ENCODE peak calls at places on chromosome 19, in nine cellular contexts. One of them, this sample, is unnamed.

GRCh38 chr19:2302319-2303208 is 5.4 kb downstream of the LINGO3 start:
- DNase-seq in stimulated activated CD4-positive, alpha-beta T cell treated with anti-CD3 and anti-CD28 coated beads, Interleukin-1b, Interleukin-23, amount 100 ng/mL, for 4 hours: no peak
- DNase-seq in activated T-helper 2 cell treated with anti-CD3 and anti-CD28 coated beads, Interferon-gamma antibody, Interleukin-2, Interleukin-4, amounts not matched to agents 10 μg/mL and 5 μg/mL and 100 μg/mL, durations not matched to agents 14 hours and 24 hours and 36 hours: no peak
- DNase-seq in activated CD4-positive, alpha-beta T cell treated with anti-CD3 and anti-CD28 coated beads, Interleukin-2, amount 50 U/mL, for 4 hours: no peak
- DNase-seq in COR-L47: no peak
- DNase-seq in A172: no peak
- DNase-seq in NCI-H2171: no peak
- DNase-seq in HT1080: no peak
- DNase-seq in GM23338: peak; percentile 76
- DNase-seq in this sample: no peak

GRCh38 chr19:3184847-3185481 is 766 bp upstream of the NCLN start:
- DNase-seq in NCI-H2171: peak; percentile 73
- DNase-seq in HT1080: no peak
- DNase-seq in stimulated activated CD4-positive, alpha-beta T cell treated with anti-CD3 and anti-CD28 coated beads, Interleukin-1b, Interleukin-23, amount 100 ng/mL, for 4 hours: peak; percentile 54
- DNase-seq in GM23338: peak; percentile 82
- DNase-seq in COR-L47: peak; percentile 76
- DNase-seq in A172: peak; percentile 19
- DNase-seq in activated CD4-positive, alpha-beta T cell treated with anti-CD3 and anti-CD28 coated beads, Interleukin-2, amount 50 U/mL, for 4 hours: peak; percentile 55
- DNase-seq in activated T-helper 2 cell treated with anti-CD3 and anti-CD28 coated beads, Interferon-gamma antibody, Interleukin-2, Interleukin-4, amounts not matched to agents 10 μg/mL and 5 μg/mL and 100 μg/mL, durations not matched to agents 14 hours and 24 hours and 36 hours: no peak
- DNase-seq in this sample: no peak

GRCh38 chr19:10923503-10924076 is 4.8 kb downstream of the YIPF2 start:
- DNase-seq in activated T-helper 2 cell treated with anti-CD3 and anti-CD28 coated beads, Interferon-gamma antibody, Interleukin-2, Interleukin-4, amounts not matched to agents 10 μg/mL and 5 μg/mL and 100 μg/mL, durations not matched to agents 14 hours and 24 hours and 36 hours: no peak
- DNase-seq in stimulated activated CD4-positive, alpha-beta T cell treated with anti-CD3 and anti-CD28 coated beads, Interleukin-1b, Interleukin-23, amount 100 ng/mL, for 4 hours: no peak
- DNase-seq in NCI-H2171: no peak
- DNase-seq in COR-L47: no peak
- DNase-seq in activated CD4-positive, alpha-beta T cell treated with anti-CD3 and anti-CD28 coated beads, Interleukin-2, amount 50 U/mL, for 4 hours: no peak
- DNase-seq in GM23338: no peak
- DNase-seq in HT1080: no peak
- DNase-seq in A172: no peak
- DNase-seq in this sample: no peak

GRCh38 chr19:30154410-30154809 is 212.4 kb downstream of the URI1 start:
- DNase-seq in activated CD4-positive, alpha-beta T cell treated with anti-CD3 and anti-CD28 coated beads, Interleukin-2, amount 50 U/mL, for 4 hours: no peak
- DNase-seq in A172: no peak
- DNase-seq in NCI-H2171: no peak
- DNase-seq in GM23338: no peak
- DNase-seq in HT1080: no peak
- DNase-seq in stimulated activated CD4-positive, alpha-beta T cell treated with anti-CD3 and anti-CD28 coated beads, Interleukin-1b, Interleukin-23, amount 100 ng/mL, for 4 hours: no peak
- DNase-seq in activated T-helper 2 cell treated with anti-CD3 and anti-CD28 coated beads, Interferon-gamma antibody, Interleukin-2, Interleukin-4, amounts not matched to agents 10 μg/mL and 5 μg/mL and 100 μg/mL, durations not matched to agents 14 hours and 24 hours and 36 hours: no peak
- DNase-seq in COR-L47: no peak
- DNase-seq in this sample: no peak

GRCh38 chr19:48746738-48747575 is at the start of gene IZUMO1:
- DNase-seq in activated T-helper 2 cell treated with anti-CD3 and anti-CD28 coated beads, Interferon-gamma antibody, Interleukin-2, Interleukin-4, amounts not matched to agents 10 μg/mL and 5 μg/mL and 100 μg/mL, durations not matched to agents 14 hours and 24 hours and 36 hours: peak; percentile 58
- DNase-seq in HT1080: peak; percentile 44
- DNase-seq in GM23338: peak; percentile 97
- DNase-seq in activated CD4-positive, alpha-beta T cell treated with anti-CD3 and anti-CD28 coated beads, Interleukin-2, amount 50 U/mL, for 4 hours: peak; percentile 29
- DNase-seq in stimulated activated CD4-positive, alpha-beta T cell treated with anti-CD3 and anti-CD28 coated beads, Interleukin-1b, Interleukin-23, amount 100 ng/mL, for 4 hours: no peak
- DNase-seq in A172: peak; percentile 69
- DNase-seq in COR-L47: no peak
- DNase-seq in NCI-H2171: no peak
- DNase-seq in this sample: peak; percentile 72

GRCh38 chr19:38402967-38403674 is at the start of gene FAM98C:
- DNase-seq in activated CD4-positive, alpha-beta T cell treated with anti-CD3 and anti-CD28 coated beads, Interleukin-2, amount 50 U/mL, for 4 hours: peak; percentile 96
- DNase-seq in activated T-helper 2 cell treated with anti-CD3 and anti-CD28 coated beads, Interferon-gamma antibody, Interleukin-2, Interleukin-4, amounts not matched to agents 10 μg/mL and 5 μg/mL and 100 μg/mL, durations not matched to agents 14 hours and 24 hours and 36 hours: peak; percentile 97
- DNase-seq in GM23338: peak; percentile 98
- DNase-seq in NCI-H2171: peak; percentile 97
- DNase-seq in stimulated activated CD4-positive, alpha-beta T cell treated with anti-CD3 and anti-CD28 coated beads, Interleukin-1b, Interleukin-23, amount 100 ng/mL, for 4 hours: peak; percentile 97
- DNase-seq in HT1080: peak; percentile 94
- DNase-seq in A172: peak; percentile 93
- DNase-seq in COR-L47: peak; percentile 95
- DNase-seq in this sample: peak; percentile 98

GRCh38 chr19:3335431-3336350 is 30.7 kb upstream of the NFIC start:
- DNase-seq in NCI-H2171: no peak
- DNase-seq in HT1080: no peak
- DNase-seq in activated T-helper 2 cell treated with anti-CD3 and anti-CD28 coated beads, Interferon-gamma antibody, Interleukin-2, Interleukin-4, amounts not matched to agents 10 μg/mL and 5 μg/mL and 100 μg/mL, durations not matched to agents 14 hours and 24 hours and 36 hours: no peak
- DNase-seq in stimulated activated CD4-positive, alpha-beta T cell treated with anti-CD3 and anti-CD28 coated beads, Interleukin-1b, Interleukin-23, amount 100 ng/mL, for 4 hours: no peak
- DNase-seq in A172: peak; percentile 53
- DNase-seq in GM23338: no peak
- DNase-seq in COR-L47: no peak
- DNase-seq in activated CD4-positive, alpha-beta T cell treated with anti-CD3 and anti-CD28 coated beads, Interleukin-2, amount 50 U/mL, for 4 hours: no peak
- DNase-seq in this sample: no peak

GRCh38 chr19:42267644-42268141 is 1.4 kb upstream of the CIC start:
- DNase-seq in activated CD4-positive, alpha-beta T cell treated with anti-CD3 and anti-CD28 coated beads, Interleukin-2, amount 50 U/mL, for 4 hours: no peak
- DNase-seq in NCI-H2171: no peak
- DNase-seq in A172: no peak
- DNase-seq in COR-L47: no peak
- DNase-seq in HT1080: no peak
- DNase-seq in stimulated activated CD4-positive, alpha-beta T cell treated with anti-CD3 and anti-CD28 coated beads, Interleukin-1b, Interleukin-23, amount 100 ng/mL, for 4 hours: no peak
- DNase-seq in GM23338: no peak
- DNase-seq in activated T-helper 2 cell treated with anti-CD3 and anti-CD28 coated beads, Interferon-gamma antibody, Interleukin-2, Interleukin-4, amounts not matched to agents 10 μg/mL and 5 μg/mL and 100 μg/mL, durations not matched to agents 14 hours and 24 hours and 36 hours: no peak
- DNase-seq in this sample: no peak

GRCh38 chr19:44557933-44558332 is 28.5 kb upstream of the CEACAM20 start:
- DNase-seq in COR-L47: peak; percentile 15
- DNase-seq in activated CD4-positive, alpha-beta T cell treated with anti-CD3 and anti-CD28 coated beads, Interleukin-2, amount 50 U/mL, for 4 hours: no peak
- DNase-seq in A172: no peak
- DNase-seq in NCI-H2171: no peak
- DNase-seq in HT1080: no peak
- DNase-seq in stimulated activated CD4-positive, alpha-beta T cell treated with anti-CD3 and anti-CD28 coated beads, Interleukin-1b, Interleukin-23, amount 100 ng/mL, for 4 hours: no peak
- DNase-seq in activated T-helper 2 cell treated with anti-CD3 and anti-CD28 coated beads, Interferon-gamma antibody, Interleukin-2, Interleukin-4, amounts not matched to agents 10 μg/mL and 5 μg/mL and 100 μg/mL, durations not matched to agents 14 hours and 24 hours and 36 hours: no peak
- DNase-seq in GM23338: no peak
- DNase-seq in this sample: no peak

GRCh38 chr19:27657271-27658051 is 1555.5 kb downstream of the UQCRFS1 start:
- DNase-seq in NCI-H2171: no peak
- DNase-seq in A172: no peak
- DNase-seq in activated T-helper 2 cell treated with anti-CD3 and anti-CD28 coated beads, Interferon-gamma antibody, Interleukin-2, Interleukin-4, amounts not matched to agents 10 μg/mL and 5 μg/mL and 100 μg/mL, durations not matched to agents 14 hours and 24 hours and 36 hours: no peak
- DNase-seq in stimulated activated CD4-positive, alpha-beta T cell treated with anti-CD3 and anti-CD28 coated beads, Interleukin-1b, Interleukin-23, amount 100 ng/mL, for 4 hours: no peak
- DNase-seq in GM23338: no peak
- DNase-seq in activated CD4-positive, alpha-beta T cell treated with anti-CD3 and anti-CD28 coated beads, Interleukin-2, amount 50 U/mL, for 4 hours: no peak
- DNase-seq in COR-L47: no peak
- DNase-seq in HT1080: no peak
- DNase-seq in this sample: no peak

GRCh38 chr19:45972081-45972943 is 1.4 kb downstream of the NOVA2 start:
- DNase-seq in activated T-helper 2 cell treated with anti-CD3 and anti-CD28 coated beads, Interferon-gamma antibody, Interleukin-2, Interleukin-4, amounts not matched to agents 10 μg/mL and 5 μg/mL and 100 μg/mL, durations not matched to agents 14 hours and 24 hours and 36 hours: peak; percentile 11
- DNase-seq in GM23338: no peak
- DNase-seq in NCI-H2171: no peak
- DNase-seq in HT1080: no peak
- DNase-seq in A172: no peak
- DNase-seq in COR-L47: no peak
- DNase-seq in stimulated activated CD4-positive, alpha-beta T cell treated with anti-CD3 and anti-CD28 coated beads, Interleukin-1b, Interleukin-23, amount 100 ng/mL, for 4 hours: no peak
- DNase-seq in activated CD4-positive, alpha-beta T cell treated with anti-CD3 and anti-CD28 coated beads, Interleukin-2, amount 50 U/mL, for 4 hours: peak; percentile 57
- DNase-seq in this sample: no peak

GRCh38 chr19:29329460-29330134 is 116.6 kb upstream of the UQCRFS1 start:
- DNase-seq in A172: peak; percentile 29
- DNase-seq in stimulated activated CD4-positive, alpha-beta T cell treated with anti-CD3 and anti-CD28 coated beads, Interleukin-1b, Interleukin-23, amount 100 ng/mL, for 4 hours: no peak
- DNase-seq in activated T-helper 2 cell treated with anti-CD3 and anti-CD28 coated beads, Interferon-gamma antibody, Interleukin-2, Interleukin-4, amounts not matched to agents 10 μg/mL and 5 μg/mL and 100 μg/mL, durations not matched to agents 14 hours and 24 hours and 36 hours: no peak
- DNase-seq in COR-L47: no peak
- DNase-seq in NCI-H2171: no peak
- DNase-seq in activated CD4-positive, alpha-beta T cell treated with anti-CD3 and anti-CD28 coated beads, Interleukin-2, amount 50 U/mL, for 4 hours: no peak
- DNase-seq in HT1080: peak; percentile 52
- DNase-seq in GM23338: peak; percentile 70
- DNase-seq in this sample: no peak

GRCh38 chr19:7848779-7849457 is 18.9 kb downstream of the EVI5L start:
- DNase-seq in COR-L47: no peak
- DNase-seq in activated CD4-positive, alpha-beta T cell treated with anti-CD3 and anti-CD28 coated beads, Interleukin-2, amount 50 U/mL, for 4 hours: no peak
- DNase-seq in GM23338: no peak
- DNase-seq in A172: no peak
- DNase-seq in HT1080: no peak
- DNase-seq in stimulated activated CD4-positive, alpha-beta T cell treated with anti-CD3 and anti-CD28 coated beads, Interleukin-1b, Interleukin-23, amount 100 ng/mL, for 4 hours: no peak
- DNase-seq in NCI-H2171: no peak
- DNase-seq in activated T-helper 2 cell treated with anti-CD3 and anti-CD28 coated beads, Interferon-gamma antibody, Interleukin-2, Interleukin-4, amounts not matched to agents 10 μg/mL and 5 μg/mL and 100 μg/mL, durations not matched to agents 14 hours and 24 hours and 36 hours: no peak
- DNase-seq in this sample: no peak

GRCh38 chr19:30419581-30420180 is 47.5 kb downstream of the ZNF536 start:
- DNase-seq in activated T-helper 2 cell treated with anti-CD3 and anti-CD28 coated beads, Interferon-gamma antibody, Interleukin-2, Interleukin-4, amounts not matched to agents 10 μg/mL and 5 μg/mL and 100 μg/mL, durations not matched to agents 14 hours and 24 hours and 36 hours: no peak
- DNase-seq in A172: no peak
- DNase-seq in stimulated activated CD4-positive, alpha-beta T cell treated with anti-CD3 and anti-CD28 coated beads, Interleukin-1b, Interleukin-23, amount 100 ng/mL, for 4 hours: no peak
- DNase-seq in COR-L47: no peak
- DNase-seq in GM23338: no peak
- DNase-seq in NCI-H2171: no peak
- DNase-seq in HT1080: no peak
- DNase-seq in activated CD4-positive, alpha-beta T cell treated with anti-CD3 and anti-CD28 coated beads, Interleukin-2, amount 50 U/mL, for 4 hours: no peak
- DNase-seq in this sample: no peak

GRCh38 chr19:53982611-53983010 is 8.8 kb upstream of the CACNG6 start:
- DNase-seq in COR-L47: no peak
- DNase-seq in NCI-H2171: no peak
- DNase-seq in GM23338: peak; percentile 47
- DNase-seq in A172: peak; percentile 60
- DNase-seq in activated CD4-positive, alpha-beta T cell treated with anti-CD3 and anti-CD28 coated beads, Interleukin-2, amount 50 U/mL, for 4 hours: no peak
- DNase-seq in stimulated activated CD4-positive, alpha-beta T cell treated with anti-CD3 and anti-CD28 coated beads, Interleukin-1b, Interleukin-23, amount 100 ng/mL, for 4 hours: no peak
- DNase-seq in activated T-helper 2 cell treated with anti-CD3 and anti-CD28 coated beads, Interferon-gamma antibody, Interleukin-2, Interleukin-4, amounts not matched to agents 10 μg/mL and 5 μg/mL and 100 μg/mL, durations not matched to agents 14 hours and 24 hours and 36 hours: no peak
- DNase-seq in HT1080: no peak
- DNase-seq in this sample: no peak

GRCh38 chr19:10603873-10604459 is 16.9 kb upstream of the AP1M2 start:
- DNase-seq in stimulated activated CD4-positive, alpha-beta T cell treated with anti-CD3 and anti-CD28 coated beads, Interleukin-1b, Interleukin-23, amount 100 ng/mL, for 4 hours: no peak
- DNase-seq in HT1080: no peak
- DNase-seq in activated T-helper 2 cell treated with anti-CD3 and anti-CD28 coated beads, Interferon-gamma antibody, Interleukin-2, Interleukin-4, amounts not matched to agents 10 μg/mL and 5 μg/mL and 100 μg/mL, durations not matched to agents 14 hours and 24 hours and 36 hours: peak; percentile 19
- DNase-seq in NCI-H2171: no peak
- DNase-seq in A172: no peak
- DNase-seq in activated CD4-positive, alpha-beta T cell treated with anti-CD3 and anti-CD28 coated beads, Interleukin-2, amount 50 U/mL, for 4 hours: peak; percentile 20
- DNase-seq in COR-L47: no peak
- DNase-seq in GM23338: no peak
- DNase-seq in this sample: no peak

GRCh38 chr19:45960595-45961235 is 12.9 kb downstream of the NOVA2 start:
- DNase-seq in GM23338: peak; percentile 94
- DNase-seq in A172: no peak
- DNase-seq in activated T-helper 2 cell treated with anti-CD3 and anti-CD28 coated beads, Interferon-gamma antibody, Interleukin-2, Interleukin-4, amounts not matched to agents 10 μg/mL and 5 μg/mL and 100 μg/mL, durations not matched to agents 14 hours and 24 hours and 36 hours: no peak
- DNase-seq in COR-L47: no peak
- DNase-seq in activated CD4-positive, alpha-beta T cell treated with anti-CD3 and anti-CD28 coated beads, Interleukin-2, amount 50 U/mL, for 4 hours: no peak
- DNase-seq in NCI-H2171: no peak
- DNase-seq in HT1080: no peak
- DNase-seq in stimulated activated CD4-positive, alpha-beta T cell treated with anti-CD3 and anti-CD28 coated beads, Interleukin-1b, Interleukin-23, amount 100 ng/mL, for 4 hours: no peak
- DNase-seq in this sample: no peak

GRCh38 chr19:45817725-45818301 is 2.7 kb upstream of the RSPH6A start:
- DNase-seq in COR-L47: no peak
- DNase-seq in stimulated activated CD4-positive, alpha-beta T cell treated with anti-CD3 and anti-CD28 coated beads, Interleukin-1b, Interleukin-23, amount 100 ng/mL, for 4 hours: no peak
- DNase-seq in activated CD4-positive, alpha-beta T cell treated with anti-CD3 and anti-CD28 coated beads, Interleukin-2, amount 50 U/mL, for 4 hours: no peak
- DNase-seq in NCI-H2171: no peak
- DNase-seq in A172: no peak
- DNase-seq in HT1080: no peak
- DNase-seq in activated T-helper 2 cell treated with anti-CD3 and anti-CD28 coated beads, Interferon-gamma antibody, Interleukin-2, Interleukin-4, amounts not matched to agents 10 μg/mL and 5 μg/mL and 100 μg/mL, durations not matched to agents 14 hours and 24 hours and 36 hours: no peak
- DNase-seq in GM23338: peak; percentile 59
- DNase-seq in this sample: no peak

GRCh38 chr19:9727644-9728043 is 40.9 kb downstream of the ZNF846 start:
- DNase-seq in GM23338: no peak
- DNase-seq in stimulated activated CD4-positive, alpha-beta T cell treated with anti-CD3 and anti-CD28 coated beads, Interleukin-1b, Interleukin-23, amount 100 ng/mL, for 4 hours: no peak
- DNase-seq in COR-L47: no peak
- DNase-seq in A172: no peak
- DNase-seq in activated T-helper 2 cell treated with anti-CD3 and anti-CD28 coated beads, Interferon-gamma antibody, Interleukin-2, Interleukin-4, amounts not matched to agents 10 μg/mL and 5 μg/mL and 100 μg/mL, durations not matched to agents 14 hours and 24 hours and 36 hours: no peak
- DNase-seq in HT1080: no peak
- DNase-seq in activated CD4-positive, alpha-beta T cell treated with anti-CD3 and anti-CD28 coated beads, Interleukin-2, amount 50 U/mL, for 4 hours: no peak
- DNase-seq in NCI-H2171: no peak
- DNase-seq in this sample: no peak

GRCh38 chr19:8208710-8209110 is 460 bp upstream of the CERS4 start:
- DNase-seq in activated T-helper 2 cell treated with anti-CD3 and anti-CD28 coated beads, Interferon-gamma antibody, Interleukin-2, Interleukin-4, amounts not matched to agents 10 μg/mL and 5 μg/mL and 100 μg/mL, durations not matched to agents 14 hours and 24 hours and 36 hours: no peak
- DNase-seq in stimulated activated CD4-positive, alpha-beta T cell treated with anti-CD3 and anti-CD28 coated beads, Interleukin-1b, Interleukin-23, amount 100 ng/mL, for 4 hours: no peak
- DNase-seq in activated CD4-positive, alpha-beta T cell treated with anti-CD3 and anti-CD28 coated beads, Interleukin-2, amount 50 U/mL, for 4 hours: no peak
- DNase-seq in NCI-H2171: no peak
- DNase-seq in COR-L47: no peak
- DNase-seq in A172: no peak
- DNase-seq in HT1080: no peak
- DNase-seq in GM23338: no peak
- DNase-seq in this sample: no peak

GRCh38 chr19:13762635-13763235 is 1.6 kb upstream of the MRI1 start:
- DNase-seq in GM23338: no peak
- DNase-seq in stimulated activated CD4-positive, alpha-beta T cell treated with anti-CD3 and anti-CD28 coated beads, Interleukin-1b, Interleukin-23, amount 100 ng/mL, for 4 hours: no peak
- DNase-seq in COR-L47: no peak
- DNase-seq in HT1080: no peak
- DNase-seq in A172: no peak
- DNase-seq in activated T-helper 2 cell treated with anti-CD3 and anti-CD28 coated beads, Interferon-gamma antibody, Interleukin-2, Interleukin-4, amounts not matched to agents 10 μg/mL and 5 μg/mL and 100 μg/mL, durations not matched to agents 14 hours and 24 hours and 36 hours: no peak
- DNase-seq in activated CD4-positive, alpha-beta T cell treated with anti-CD3 and anti-CD28 coated beads, Interleukin-2, amount 50 U/mL, for 4 hours: no peak
- DNase-seq in NCI-H2171: no peak
- DNase-seq in this sample: no peak

GRCh38 chr19:13926715-13927114 is 11.5 kb downstream of the PODNL1 start:
- DNase-seq in A172: no peak
- DNase-seq in stimulated activated CD4-positive, alpha-beta T cell treated with anti-CD3 and anti-CD28 coated beads, Interleukin-1b, Interleukin-23, amount 100 ng/mL, for 4 hours: no peak
- DNase-seq in activated T-helper 2 cell treated with anti-CD3 and anti-CD28 coated beads, Interferon-gamma antibody, Interleukin-2, Interleukin-4, amounts not matched to agents 10 μg/mL and 5 μg/mL and 100 μg/mL, durations not matched to agents 14 hours and 24 hours and 36 hours: no peak
- DNase-seq in activated CD4-positive, alpha-beta T cell treated with anti-CD3 and anti-CD28 coated beads, Interleukin-2, amount 50 U/mL, for 4 hours: no peak
- DNase-seq in HT1080: no peak
- DNase-seq in NCI-H2171: no peak
- DNase-seq in GM23338: no peak
- DNase-seq in COR-L47: no peak
- DNase-seq in this sample: no peak

GRCh38 chr19:3976495-3977241 is 5.8 kb upstream of the DAPK3 start:
- DNase-seq in HT1080: no peak
- DNase-seq in COR-L47: no peak
- DNase-seq in GM23338: peak; percentile 7
- DNase-seq in NCI-H2171: no peak
- DNase-seq in A172: no peak
- DNase-seq in activated T-helper 2 cell treated with anti-CD3 and anti-CD28 coated beads, Interferon-gamma antibody, Interleukin-2, Interleukin-4, amounts not matched to agents 10 μg/mL and 5 μg/mL and 100 μg/mL, durations not matched to agents 14 hours and 24 hours and 36 hours: no peak
- DNase-seq in activated CD4-positive, alpha-beta T cell treated with anti-CD3 and anti-CD28 coated beads, Interleukin-2, amount 50 U/mL, for 4 hours: no peak
- DNase-seq in stimulated activated CD4-positive, alpha-beta T cell treated with anti-CD3 and anti-CD28 coated beads, Interleukin-1b, Interleukin-23, amount 100 ng/mL, for 4 hours: no peak
- DNase-seq in this sample: no peak

GRCh38 chr19:6006896-6007295 is 29.0 kb upstream of the RANBP3 start:
- DNase-seq in activated CD4-positive, alpha-beta T cell treated with anti-CD3 and anti-CD28 coated beads, Interleukin-2, amount 50 U/mL, for 4 hours: no peak
- DNase-seq in COR-L47: no peak
- DNase-seq in activated T-helper 2 cell treated with anti-CD3 and anti-CD28 coated beads, Interferon-gamma antibody, Interleukin-2, Interleukin-4, amounts not matched to agents 10 μg/mL and 5 μg/mL and 100 μg/mL, durations not matched to agents 14 hours and 24 hours and 36 hours: no peak
- DNase-seq in NCI-H2171: no peak
- DNase-seq in stimulated activated CD4-positive, alpha-beta T cell treated with anti-CD3 and anti-CD28 coated beads, Interleukin-1b, Interleukin-23, amount 100 ng/mL, for 4 hours: no peak
- DNase-seq in HT1080: no peak
- DNase-seq in A172: no peak
- DNase-seq in GM23338: no peak
- DNase-seq in this sample: no peak

GRCh38 chr19:33641956-33642498 is 20.3 kb downstream of the CHST8 start:
- DNase-seq in stimulated activated CD4-positive, alpha-beta T cell treated with anti-CD3 and anti-CD28 coated beads, Interleukin-1b, Interleukin-23, amount 100 ng/mL, for 4 hours: no peak
- DNase-seq in activated T-helper 2 cell treated with anti-CD3 and anti-CD28 coated beads, Interferon-gamma antibody, Interleukin-2, Interleukin-4, amounts not matched to agents 10 μg/mL and 5 μg/mL and 100 μg/mL, durations not matched to agents 14 hours and 24 hours and 36 hours: no peak
- DNase-seq in COR-L47: no peak
- DNase-seq in A172: no peak
- DNase-seq in activated CD4-positive, alpha-beta T cell treated with anti-CD3 and anti-CD28 coated beads, Interleukin-2, amount 50 U/mL, for 4 hours: no peak
- DNase-seq in NCI-H2171: no peak
- DNase-seq in HT1080: no peak
- DNase-seq in GM23338: no peak
- DNase-seq in this sample: no peak

GRCh38 chr19:52217576-52217975 is 27.7 kb downstream of the PPP2R1A start:
- DNase-seq in COR-L47: no peak
- DNase-seq in GM23338: peak; percentile 18
- DNase-seq in HT1080: no peak
- DNase-seq in activated T-helper 2 cell treated with anti-CD3 and anti-CD28 coated beads, Interferon-gamma antibody, Interleukin-2, Interleukin-4, amounts not matched to agents 10 μg/mL and 5 μg/mL and 100 μg/mL, durations not matched to agents 14 hours and 24 hours and 36 hours: no peak
- DNase-seq in NCI-H2171: no peak
- DNase-seq in A172: no peak
- DNase-seq in activated CD4-positive, alpha-beta T cell treated with anti-CD3 and anti-CD28 coated beads, Interleukin-2, amount 50 U/mL, for 4 hours: no peak
- DNase-seq in stimulated activated CD4-positive, alpha-beta T cell treated with anti-CD3 and anti-CD28 coated beads, Interleukin-1b, Interleukin-23, amount 100 ng/mL, for 4 hours: no peak
- DNase-seq in this sample: no peak

GRCh38 chr19:19217110-19217509 is 5.4 kb downstream of the NCAN start:
- DNase-seq in activated T-helper 2 cell treated with anti-CD3 and anti-CD28 coated beads, Interferon-gamma antibody, Interleukin-2, Interleukin-4, amounts not matched to agents 10 μg/mL and 5 μg/mL and 100 μg/mL, durations not matched to agents 14 hours and 24 hours and 36 hours: no peak
- DNase-seq in HT1080: peak; percentile 67
- DNase-seq in NCI-H2171: no peak
- DNase-seq in GM23338: peak; percentile 90
- DNase-seq in activated CD4-positive, alpha-beta T cell treated with anti-CD3 and anti-CD28 coated beads, Interleukin-2, amount 50 U/mL, for 4 hours: no peak
- DNase-seq in A172: peak; percentile 56
- DNase-seq in stimulated activated CD4-positive, alpha-beta T cell treated with anti-CD3 and anti-CD28 coated beads, Interleukin-1b, Interleukin-23, amount 100 ng/mL, for 4 hours: no peak
- DNase-seq in COR-L47: no peak
- DNase-seq in this sample: no peak

GRCh38 chr19:39127812-39128510 is 2.4 kb downstream of the PAK4 start:
- DNase-seq in GM23338: no peak
- DNase-seq in activated T-helper 2 cell treated with anti-CD3 and anti-CD28 coated beads, Interferon-gamma antibody, Interleukin-2, Interleukin-4, amounts not matched to agents 10 μg/mL and 5 μg/mL and 100 μg/mL, durations not matched to agents 14 hours and 24 hours and 36 hours: no peak
- DNase-seq in HT1080: no peak
- DNase-seq in stimulated activated CD4-positive, alpha-beta T cell treated with anti-CD3 and anti-CD28 coated beads, Interleukin-1b, Interleukin-23, amount 100 ng/mL, for 4 hours: no peak
- DNase-seq in activated CD4-positive, alpha-beta T cell treated with anti-CD3 and anti-CD28 coated beads, Interleukin-2, amount 50 U/mL, for 4 hours: no peak
- DNase-seq in COR-L47: peak; percentile 69
- DNase-seq in A172: no peak
- DNase-seq in NCI-H2171: no peak
- DNase-seq in this sample: no peak

GRCh38 chr19:7673995-7674667 is 2.8 kb upstream of the MCEMP1 start:
- DNase-seq in HT1080: peak; percentile 50
- DNase-seq in COR-L47: peak; percentile 10
- DNase-seq in activated T-helper 2 cell treated with anti-CD3 and anti-CD28 coated beads, Interferon-gamma antibody, Interleukin-2, Interleukin-4, amounts not matched to agents 10 μg/mL and 5 μg/mL and 100 μg/mL, durations not matched to agents 14 hours and 24 hours and 36 hours: peak; percentile 25
- DNase-seq in NCI-H2171: peak; percentile 76
- DNase-seq in A172: peak; percentile 60
- DNase-seq in stimulated activated CD4-positive, alpha-beta T cell treated with anti-CD3 and anti-CD28 coated beads, Interleukin-1b, Interleukin-23, amount 100 ng/mL, for 4 hours: no peak
- DNase-seq in activated CD4-positive, alpha-beta T cell treated with anti-CD3 and anti-CD28 coated beads, Interleukin-2, amount 50 U/mL, for 4 hours: no peak
- DNase-seq in GM23338: peak; percentile 87
- DNase-seq in this sample: no peak

GRCh38 chr19:7915250-7916136 is 863 bp downstream of the TGFBR3L start:
- DNase-seq in activated T-helper 2 cell treated with anti-CD3 and anti-CD28 coated beads, Interferon-gamma antibody, Interleukin-2, Interleukin-4, amounts not matched to agents 10 μg/mL and 5 μg/mL and 100 μg/mL, durations not matched to agents 14 hours and 24 hours and 36 hours: no peak
- DNase-seq in activated CD4-positive, alpha-beta T cell treated with anti-CD3 and anti-CD28 coated beads, Interleukin-2, amount 50 U/mL, for 4 hours: no peak
- DNase-seq in HT1080: no peak
- DNase-seq in stimulated activated CD4-positive, alpha-beta T cell treated with anti-CD3 and anti-CD28 coated beads, Interleukin-1b, Interleukin-23, amount 100 ng/mL, for 4 hours: no peak
- DNase-seq in COR-L47: no peak
- DNase-seq in GM23338: no peak
- DNase-seq in A172: no peak
- DNase-seq in NCI-H2171: no peak
- DNase-seq in this sample: no peak

GRCh38 chr19:48784527-48784926 is 26.3 kb downstream of the BCAT2 start:
- DNase-seq in activated T-helper 2 cell treated with anti-CD3 and anti-CD28 coated beads, Interferon-gamma antibody, Interleukin-2, Interleukin-4, amounts not matched to agents 10 μg/mL and 5 μg/mL and 100 μg/mL, durations not matched to agents 14 hours and 24 hours and 36 hours: no peak
- DNase-seq in activated CD4-positive, alpha-beta T cell treated with anti-CD3 and anti-CD28 coated beads, Interleukin-2, amount 50 U/mL, for 4 hours: no peak
- DNase-seq in stimulated activated CD4-positive, alpha-beta T cell treated with anti-CD3 and anti-CD28 coated beads, Interleukin-1b, Interleukin-23, amount 100 ng/mL, for 4 hours: no peak
- DNase-seq in A172: no peak
- DNase-seq in NCI-H2171: no peak
- DNase-seq in GM23338: no peak
- DNase-seq in COR-L47: peak; percentile 15
- DNase-seq in HT1080: no peak
- DNase-seq in this sample: no peak